ENCODE peak calls at places on chromosomes 11 and 22, in eight cellular contexts. I is fibroblast of pulmonary artery, A is NCI-H2171 treated with DMSO at 0.1 percent for 48 hours, L is iPS DF 6.9, V is HEK293T, Y is GM12865, S is fibroblast of mammary gland, J is osteocyte. D is an unnamed sample.

GRCh38 chr11:128776434-128777284 is 82.8 kb downstream of the FLI1 start:
- DNase-seq in L (peak), S (peak), Y (peak), J (no peak), I (peak), V (peak), A (no peak), D (no peak)

GRCh38 chr11:568306-569259 is 7.7 kb upstream of the PHRF1 start:
- DNase-seq in S (peak), V (peak), A (peak), Y (peak), I (peak), L (no peak), J (peak), D (peak)

GRCh38 chr11:34605481-34606325 is 15.2 kb upstream of the EHF start:
- DNase-seq in Y (no peak), I (no peak), V (no peak), L (no peak), S (no peak), A (no peak), J (no peak), D (no peak)

GRCh38 chr22:22351366-22351765 is 106.8 kb downstream of the VPREB1 start:
- DNase-seq in I (no peak), V (no peak), S (no peak), A (no peak), J (no peak), Y (no peak), L (no peak), D (no peak)

GRCh38 chr22:21457023-21457787 is 10.0 kb upstream of the TMEM191C start:
- DNase-seq in Y (no peak), I (no peak), L (no peak), A (no peak), J (peak), V (no peak), S (no peak), D (no peak)

GRCh38 chr11:18088974-18089373 is 16.9 kb downstream of the SAAL1 start:
- DNase-seq in S (no peak), V (no peak), J (no peak), I (no peak), A (no peak), Y (no peak), L (no peak), D (no peak)

GRCh38 chr11:8090756-8091155 is 9.7 kb downstream of the TUB start:
- DNase-seq in L (peak), S (peak), Y (peak), I (peak), V (peak), A (peak), J (no peak), D (no peak)

GRCh38 chr11:78040691-78041379 is 17.8 kb upstream of the KCTD14 start:
- DNase-seq in I (no peak), L (no peak), V (no peak), Y (no peak), S (peak), J (no peak), A (no peak), D (no peak)

GRCh38 chr11:67434395-67434881 is 3.0 kb downstream of the PTPRCAP start:
- DNase-seq in S (no peak), V (no peak), I (no peak), L (no peak), A (no peak), Y (peak), J (no peak), D (no peak)

GRCh38 chr11:126139541-126140091 is 71.8 kb downstream of the RPUSD4 start:
- DNase-seq in Y (no peak), L (no peak), S (peak), I (peak), A (peak), V (no peak), J (no peak), D (no peak)

GRCh38 chr11:117934526-117935307 is 5.5 kb upstream of the TMPRSS13 start:
- DNase-seq in L (no peak), Y (no peak), I (no peak), A (no peak), S (no peak), V (no peak), J (no peak), D (no peak)

GRCh38 chr11:1830500-1831223 is 4.1 kb upstream of the SYT8 start:
- DNase-seq in I (no peak), J (no peak), A (no peak), Y (peak), L (no peak), V (no peak), S (no peak), D (no peak)

GRCh38 chr11:118917488-118918127 is 8.1 kb downstream of the BCL9L start:
- DNase-seq in A (peak), V (no peak), Y (no peak), I (peak), J (no peak), L (no peak), S (peak), D (no peak)

GRCh38 chr11:67558084-67558772 is 25.4 kb upstream of the GSTP1 start:
- DNase-seq in A (no peak), I (peak), S (no peak), Y (peak), L (no peak), J (no peak), V (no peak), D (no peak)

GRCh38 chr11:49303080-49303479 is 94.7 kb upstream of the FOLH1 start:
- DNase-seq in Y (no peak), A (no peak), L (no peak), I (no peak), S (no peak), J (no peak), V (no peak), D (no peak)

GRCh38 chr11:131849485-131849884 is 479.1 kb downstream of the NTM start:
- DNase-seq in Y (no peak), V (no peak), I (no peak), A (no peak), J (no peak), L (no peak), S (no peak), D (no peak)

GRCh38 chr11:114821626-114822025 is 143.3 kb downstream of the NXPE2 start:
- DNase-seq in Y (no peak), I (no peak), L (no peak), A (peak), V (no peak), S (peak), J (no peak), D (no peak)

GRCh38 chr11:12900496-12900895 is 108.6 kb upstream of the RASSF10 start:
- DNase-seq in L (no peak), A (no peak), S (peak), J (no peak), V (no peak), Y (no peak), I (peak), D (no peak)

GRCh38 chr22:44033287-44033686 is 9.2 kb downstream of the PARVB start:
- DNase-seq in J (no peak), S (no peak), A (no peak), L (no peak), I (no peak), Y (no peak), V (no peak), D (no peak)

GRCh38 chr11:44963071-44963575 is 12.4 kb upstream of the TP53I11 start:
- DNase-seq in J (no peak), A (peak), Y (no peak), L (no peak), I (no peak), V (no peak), S (no peak), D (no peak)

GRCh38 chr22:32850591-32851517 is 49.3 kb downstream of the TIMP3 start:
- DNase-seq in L (no peak), Y (no peak), S (peak), V (no peak), A (no peak), I (peak), J (no peak), D (no peak)

GRCh38 chr11:12090061-12090572 is 20.3 kb upstream of the MICAL2 start:
- DNase-seq in V (no peak), A (peak), I (peak), J (no peak), L (no peak), S (peak), Y (peak), D (no peak)

GRCh38 chr11:61814242-61814957 is 2.4 kb downstream of the FADS1 start:
- DNase-seq in J (no peak), L (no peak), V (no peak), A (peak), I (peak), S (peak), Y (peak), D (no peak)

GRCh38 chr11:110305169-110306018 is 9.0 kb upstream of the RDX start:
- DNase-seq in Y (no peak), J (no peak), S (no peak), A (peak), V (no peak), L (no peak), I (peak), D (no peak)

GRCh38 chr22:35341090-35341874 is 39.6 kb upstream of the HMOX1 start:
- DNase-seq in V (no peak), A (no peak), S (no peak), I (no peak), L (no peak), J (no peak), Y (no peak), D (no peak)